ENCODE peak calls at places on chromosome 15, in four cellular contexts. One of them, this sample, is unnamed.
A peak's percentile ranks its signal among the peaks of the same experiment; 100 is the strongest.

GRCh38 chr15:63188937-63189871 is at the start of gene RAB8B:
- DNase-seq in K562: peak; percentile 96
- DNase-seq in GM12878: peak; percentile 67
- DNase-seq in HepG2: peak; percentile 89
- DNase-seq in this sample: peak; percentile 90

GRCh38 chr15:96992817-96993216 is 662.3 kb downstream of the NR2F2 start:
- DNase-seq in K562: no peak
- DNase-seq in GM12878: no peak
- DNase-seq in HepG2: no peak
- DNase-seq in this sample: no peak

GRCh38 chr15:95687686-95688085 is 642.8 kb upstream of the NR2F2 start:
- DNase-seq in K562: no peak
- DNase-seq in GM12878: no peak
- DNase-seq in HepG2: no peak
- DNase-seq in this sample: no peak

GRCh38 chr15:98708191-98708590 is 59.9 kb downstream of the IGF1R start:
- DNase-seq in K562: no peak
- DNase-seq in GM12878: no peak
- DNase-seq in HepG2: no peak
- DNase-seq in this sample: no peak

GRCh38 chr15:44231842-44232241 is 36.8 kb upstream of the FRMD5 start:
- DNase-seq in K562: no peak
- DNase-seq in GM12878: no peak
- DNase-seq in HepG2: no peak
- DNase-seq in this sample: no peak

GRCh38 chr15:74362482-74362881 is 5.0 kb downstream of the CYP11A1 start:
- DNase-seq in K562: no peak
- DNase-seq in GM12878: no peak
- DNase-seq in HepG2: no peak
- DNase-seq in this sample: no peak

GRCh38 chr15:40471105-40471777 is 457 bp downstream of the CHST14 start:
- DNase-seq in K562: peak; percentile 94
- DNase-seq in GM12878: no peak
- DNase-seq in HepG2: no peak
- DNase-seq in this sample: no peak

GRCh38 chr15:41992151-41992802 is 19.9 kb upstream of the EHD4 start:
- DNase-seq in K562: no peak
- DNase-seq in GM12878: no peak
- DNase-seq in HepG2: no peak
- DNase-seq in this sample: no peak

GRCh38 chr15:79314811-79315210 is 3.9 kb downstream of the TMED3 start:
- DNase-seq in K562: no peak
- DNase-seq in GM12878: no peak
- DNase-seq in HepG2: no peak
- DNase-seq in this sample: no peak

GRCh38 chr15:75229191-75230015 is 27.7 kb downstream of the C15orf39 start:
- DNase-seq in K562: no peak
- DNase-seq in GM12878: no peak
- DNase-seq in HepG2: no peak
- DNase-seq in this sample: no peak

GRCh38 chr15:98713585-98714001 is 65.3 kb downstream of the IGF1R start:
- DNase-seq in K562: no peak
- DNase-seq in GM12878: peak; percentile 37
- DNase-seq in HepG2: no peak
- DNase-seq in this sample: no peak

GRCh38 chr15:76335129-76335850 is 1.3 kb upstream of the ISL2 start:
- DNase-seq in K562: no peak
- DNase-seq in GM12878: no peak
- DNase-seq in HepG2: no peak
- DNase-seq in this sample: no peak

GRCh38 chr15:76309561-76310330 is 1.5 kb downstream of the ETFA start:
- DNase-seq in K562: no peak
- DNase-seq in GM12878: no peak
- DNase-seq in HepG2: no peak
- DNase-seq in this sample: no peak

GRCh38 chr15:66053991-66054390 is 184.7 kb downstream of the RAB11A start:
- DNase-seq in K562: no peak
- DNase-seq in GM12878: no peak
- DNase-seq in HepG2: no peak
- DNase-seq in this sample: no peak

GRCh38 chr15:78906310-78906608 is 33.6 kb downstream of the MORF4L1 start:
- DNase-seq in K562: no peak
- DNase-seq in GM12878: no peak
- DNase-seq in HepG2: peak; percentile 30
- DNase-seq in this sample: no peak

GRCh38 chr15:42954291-42954690 is 33.7 kb upstream of the TTBK2 start:
- DNase-seq in K562: no peak
- DNase-seq in GM12878: no peak
- DNase-seq in HepG2: no peak
- DNase-seq in this sample: no peak

GRCh38 chr15:70604671-70605070 is 158.7 kb downstream of the UACA start:
- DNase-seq in K562: no peak
- DNase-seq in GM12878: no peak
- DNase-seq in HepG2: peak; percentile 47
- DNase-seq in this sample: no peak

GRCh38 chr15:74196175-74196574 is 6.4 kb downstream of the STRA6 start:
- DNase-seq in K562: no peak
- DNase-seq in GM12878: no peak
- DNase-seq in HepG2: peak; percentile 43
- DNase-seq in this sample: no peak

GRCh38 chr15:78427985-78428384 is 10.0 kb upstream of the IREB2 start:
- DNase-seq in K562: no peak
- DNase-seq in GM12878: no peak
- DNase-seq in HepG2: no peak
- DNase-seq in this sample: no peak

GRCh38 chr15:43903864-43904290 is 77.1 kb downstream of the WDR76 start:
- DNase-seq in K562: peak; percentile 87
- DNase-seq in GM12878: peak; percentile 7
- DNase-seq in HepG2: peak; percentile 66
- DNase-seq in this sample: peak; percentile 74

GRCh38 chr15:50686468-50687301 is at the start of gene TRPM7:
- DNase-seq in K562: peak; percentile 88
- DNase-seq in GM12878: peak; percentile 56
- DNase-seq in HepG2: peak; percentile 73
- DNase-seq in this sample: peak; percentile 73

GRCh38 chr15:23866832-23867231 is 179.7 kb upstream of the NDN start:
- DNase-seq in K562: no peak
- DNase-seq in GM12878: no peak
- DNase-seq in HepG2: peak; percentile 30
- DNase-seq in this sample: no peak

GRCh38 chr15:88430051-88430450 is 37.1 kb downstream of the MRPL46 start:
- DNase-seq in K562: no peak
- DNase-seq in GM12878: no peak
- DNase-seq in HepG2: no peak
- DNase-seq in this sample: no peak

GRCh38 chr15:55990516-55990915 is 2.9 kb downstream of the NEDD4 start:
- DNase-seq in K562: no peak
- DNase-seq in GM12878: no peak
- DNase-seq in HepG2: no peak
- DNase-seq in this sample: no peak

GRCh38 chr15:39623550-39623931 is 42.7 kb downstream of the THBS1 start:
- DNase-seq in K562: no peak
- DNase-seq in GM12878: peak; percentile 83
- DNase-seq in HepG2: no peak
- DNase-seq in this sample: no peak

GRCh38 chr15:95468820-95469219 is 861.7 kb upstream of the NR2F2 start:
- DNase-seq in K562: no peak
- DNase-seq in GM12878: no peak
- DNase-seq in HepG2: no peak
- DNase-seq in this sample: no peak

GRCh38 chr15:56919708-56920637 is 1.5 kb downstream of the TCF12 start:
- DNase-seq in K562: no peak
- DNase-seq in GM12878: no peak
- DNase-seq in HepG2: peak; percentile 18
- DNase-seq in this sample: peak; percentile 18

GRCh38 chr15:69036856-69037255 is 22.4 kb downstream of the NOX5 start:
- DNase-seq in K562: no peak
- DNase-seq in GM12878: no peak
- DNase-seq in HepG2: no peak
- DNase-seq in this sample: no peak

GRCh38 chr15:69034352-69034751 is 19.9 kb downstream of the NOX5 start:
- DNase-seq in K562: no peak
- DNase-seq in GM12878: no peak
- DNase-seq in HepG2: no peak
- DNase-seq in this sample: no peak

GRCh38 chr15:69037482-69037881 is 23.0 kb downstream of the NOX5 start:
- DNase-seq in K562: no peak
- DNase-seq in GM12878: no peak
- DNase-seq in HepG2: no peak
- DNase-seq in this sample: no peak

GRCh38 chr15:69035918-69036258 is 21.4 kb downstream of the NOX5 start:
- DNase-seq in K562: no peak
- DNase-seq in GM12878: no peak
- DNase-seq in HepG2: no peak
- DNase-seq in this sample: no peak

DNA sequence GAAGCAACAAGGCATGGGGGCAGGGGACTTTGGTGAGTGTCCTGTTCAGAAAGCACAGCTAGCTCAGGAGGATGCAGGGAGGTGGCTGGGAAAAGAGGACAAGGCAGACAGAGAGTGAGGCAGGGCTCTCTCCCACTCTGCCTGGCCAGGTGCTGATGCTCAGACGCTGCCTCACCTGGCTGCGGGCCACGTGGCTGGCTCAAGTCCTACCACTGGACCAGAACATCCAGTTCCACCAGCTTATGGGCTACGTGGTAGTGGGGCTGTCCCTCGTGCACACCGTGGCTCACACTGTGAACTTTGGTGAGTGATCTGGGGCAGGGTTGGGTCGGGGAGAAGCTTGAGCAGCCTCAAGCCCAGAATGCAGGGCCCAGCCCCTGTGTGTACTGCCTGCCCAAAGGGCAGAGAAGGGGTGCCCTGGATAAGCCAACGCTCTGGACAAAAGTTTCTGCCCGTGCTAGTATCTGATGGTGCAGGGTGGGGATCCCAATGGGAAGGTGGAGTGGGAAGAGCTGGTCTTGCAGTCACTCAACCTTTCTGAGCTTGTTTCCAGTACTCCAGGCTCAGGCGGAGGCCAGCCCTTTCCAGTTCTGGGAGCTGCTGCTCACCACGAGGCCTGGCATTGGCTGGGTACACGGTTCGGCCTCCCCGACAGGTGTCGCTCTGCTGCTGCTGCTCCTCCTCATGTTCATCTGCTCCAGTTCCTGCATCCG is 20.9 kb downstream of the NOX5 start:
- DNase-seq in K562: peak; percentile 66
- DNase-seq in GM12878: no peak
- DNase-seq in HepG2: peak; percentile 23
- DNase-seq in this sample: peak; percentile 36
- TF ChIP-seq FOXM1 in K562: no peak
- TF ChIP-seq FOXM1 in GM12878: no peak
- TF ChIP-seq FOXM1 in HepG2: no peak
- TF ChIP-seq FOXM1 in this sample: no peak

GRCh38 chr15:59190291-59190690 is 16.4 kb upstream of the LDHAL6B start:
- DNase-seq in K562: no peak
- DNase-seq in GM12878: no peak
- DNase-seq in HepG2: no peak
- DNase-seq in this sample: no peak

GRCh38 chr15:59186501-59186900 is 20.1 kb upstream of the LDHAL6B start:
- DNase-seq in K562: no peak
- DNase-seq in GM12878: no peak
- DNase-seq in HepG2: no peak
- DNase-seq in this sample: no peak

GRCh38 chr15:59189224-59189623 is 17.4 kb upstream of the LDHAL6B start:
- DNase-seq in K562: no peak
- DNase-seq in GM12878: no peak
- DNase-seq in HepG2: no peak
- DNase-seq in this sample: no peak

GRCh38 chr15:59194639-59195325 is 11.9 kb upstream of the LDHAL6B start:
- DNase-seq in K562: no peak
- DNase-seq in GM12878: no peak
- DNase-seq in HepG2: no peak
- DNase-seq in this sample: no peak

GRCh38 chr15:59191855-59192237 is 14.8 kb upstream of the LDHAL6B start:
- DNase-seq in K562: no peak
- DNase-seq in GM12878: no peak
- DNase-seq in HepG2: no peak
- DNase-seq in this sample: no peak
- TF ChIP-seq FOXK2 in K562: no peak
- TF ChIP-seq FOXK2 in GM12878: no peak
- TF ChIP-seq FOXK2 in HepG2: no peak
- TF ChIP-seq FOXK2 in this sample: no peak

GRCh38 chr15:31305375-31305774 is 21.3 kb upstream of the KLF13 start:
- DNase-seq in K562: no peak
- DNase-seq in GM12878: no peak
- DNase-seq in HepG2: no peak
- DNase-seq in this sample: no peak
- TF ChIP-seq FOXM1 in K562: no peak
- TF ChIP-seq FOXM1 in GM12878: no peak
- TF ChIP-seq FOXM1 in HepG2: no peak
- TF ChIP-seq FOXM1 in this sample: no peak

GRCh38 chr15:67085818-67086649 is 20.6 kb downstream of the SMAD3 start:
- DNase-seq in K562: no peak
- DNase-seq in GM12878: peak; percentile 97
- DNase-seq in HepG2: no peak
- DNase-seq in this sample: no peak
- TF ChIP-seq FOXK2 in K562: no peak
- TF ChIP-seq FOXK2 in GM12878: no peak
- TF ChIP-seq FOXK2 in HepG2: no peak
- TF ChIP-seq FOXK2 in this sample: no peak

DNA sequence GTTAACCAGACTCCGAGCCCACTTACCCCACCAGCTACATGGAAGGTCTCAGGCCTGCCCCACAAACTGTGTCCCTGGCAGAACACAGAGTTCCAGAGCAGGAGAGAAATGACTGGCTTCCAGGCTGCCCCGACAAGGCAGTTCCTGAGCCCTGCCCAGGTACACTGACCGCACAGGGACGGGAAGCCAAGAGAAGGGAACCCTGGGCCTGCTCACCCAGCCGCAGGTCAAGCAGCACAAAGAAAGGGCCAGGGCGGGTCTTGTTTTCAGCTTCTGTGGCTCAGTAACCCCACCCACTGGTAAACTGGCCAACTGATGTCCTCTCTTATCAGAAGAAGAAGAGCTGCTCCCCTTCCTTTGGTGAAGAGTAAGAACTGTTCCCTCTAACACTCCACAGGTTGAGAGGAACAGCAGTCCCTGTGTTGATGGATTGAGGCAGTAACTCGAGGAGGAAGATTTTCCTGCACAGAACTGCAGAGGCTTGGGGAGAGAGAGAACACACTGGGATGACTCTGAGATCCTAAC is 68.4 kb downstream of the CRTC3 start:
- DNase-seq in K562: peak; percentile 74
- DNase-seq in GM12878: peak; percentile 46
- DNase-seq in HepG2: peak; percentile 40
- DNase-seq in this sample: no peak
- TF ChIP-seq FOXM1 in K562: no peak
- TF ChIP-seq FOXM1 in GM12878: no peak
- TF ChIP-seq FOXM1 in HepG2: no peak
- TF ChIP-seq FOXM1 in this sample: no peak

DNA sequence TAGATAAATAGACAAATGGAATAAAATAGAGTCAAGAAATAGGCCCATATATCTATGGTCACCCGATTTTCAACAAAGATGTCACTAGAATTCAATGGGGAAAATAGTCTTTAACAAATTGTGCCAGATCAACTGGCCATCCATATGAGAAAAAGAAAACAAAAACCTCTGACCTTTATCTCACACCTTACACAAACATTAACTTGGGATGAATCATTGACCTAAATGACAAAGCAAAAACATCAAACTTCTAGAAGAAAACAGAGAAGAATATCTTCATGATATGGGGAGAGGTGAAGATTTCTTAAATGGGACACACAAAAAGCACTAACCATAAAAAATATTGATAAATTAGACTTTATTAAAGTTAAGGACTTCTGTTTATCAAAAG is 31.9 kb downstream of the ITGA11 start:
- DNase-seq in K562: no peak
- DNase-seq in GM12878: no peak
- DNase-seq in HepG2: no peak
- DNase-seq in this sample: no peak
- TF ChIP-seq FOXK2 in K562: no peak
- TF ChIP-seq FOXK2 in GM12878: no peak
- TF ChIP-seq FOXK2 in HepG2: no peak
- TF ChIP-seq FOXK2 in this sample: no peak